ENCODE peak calls at places on chromosome 21, in four cellular contexts. A is left lung, D is pancreas, W is mucosa of descending colon. G is an unnamed sample. For H3K36me3 and H3K4me1, the result is how much of the 10 kb centered on the place peaks cover.

GRCh38 chr21:26948194-26948593 is 18.7 kb downstream of the ADAMTS5 start:
- DNase-seq in D (no peak), W (no peak), A (no peak), G (no peak)

GRCh38 chr21:15514073-15514946 is 215.5 kb upstream of the USP25 start:
- DNase-seq in D (no peak), A (no peak), W (peak), G (no peak)

GRCh38 chr21:46142581-46143473 is 12.6 kb downstream of the FTCD start:
- DNase-seq in A (peak), W (no peak), D (peak), G (no peak)

GRCh38 chr21:35658242-35658641 is 402.1 kb downstream of the SETD4 start:
- DNase-seq in W (no peak), D (no peak), A (no peak), G (no peak)

GRCh38 chr21:26918318-26919065 is 48.4 kb downstream of the ADAMTS5 start:
- DNase-seq in D (no peak), A (no peak), W (no peak), G (no peak)

GRCh38 chr21:37869661-37870060 is 46.6 kb downstream of the KCNJ6 start:
- DNase-seq in W (no peak), A (no peak), D (no peak), G (no peak)

GRCh38 chr21:37593015-37593414 is 226.4 kb downstream of the DYRK1A start:
- DNase-seq in W (no peak), A (no peak), D (no peak), G (no peak)

GRCh38 chr21:36396971-36397370 is 11.8 kb downstream of the CHAF1B start:
- DNase-seq in W (no peak), A (no peak), D (no peak), G (peak)

GRCh38 chr21:35484032-35484431 is 434.9 kb upstream of the RUNX1 start:
- DNase-seq in A (no peak), W (no peak), D (no peak), G (no peak)

DNA sequence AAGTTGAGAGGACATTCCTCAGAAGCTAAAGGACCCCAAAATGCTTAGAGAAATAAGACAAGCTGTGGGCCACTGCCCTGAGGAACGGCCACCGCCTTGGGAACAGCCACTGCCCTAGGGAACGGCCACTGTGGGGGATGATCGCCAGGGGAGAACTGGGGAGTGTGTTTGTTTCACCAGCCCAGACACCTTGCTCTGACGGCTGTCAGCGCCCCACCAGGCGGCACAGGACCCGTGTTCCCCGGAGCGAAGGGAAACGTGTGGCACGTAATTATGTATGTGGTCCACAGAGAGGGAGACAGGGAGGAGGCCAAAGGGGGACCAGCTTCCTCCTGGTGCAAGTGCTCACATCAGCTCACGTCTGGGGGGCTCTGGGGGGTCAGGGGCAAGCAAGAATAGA is 45.8 kb upstream of the RIPK4 start:
- DNase-seq in W (no peak), D (no peak), A (no peak), G (no peak)
- H3K36me3 ChIP-seq in W (under half), D (under half), A (under half), G (under half)

GRCh38 chr21:41433566-41433965 is 7.5 kb downstream of the MX1 start:
- DNase-seq in W (no peak), D (no peak), A (no peak), G (no peak)
- H3K4me1 ChIP-seq in W (under half), D (under half), A (under half), G (under half)

GRCh38 chr21:17799414-17800164 is 19.6 kb downstream of the C21orf91 start:
- DNase-seq in A (no peak), D (no peak), W (no peak), G (no peak)
- H3K36me3 ChIP-seq in A (under half), D (under half), W (under half), G (under half)

GRCh38 chr21:31744162-31744800 is 12.4 kb upstream of the SCAF4 start:
- DNase-seq in A (no peak), D (no peak), W (no peak), G (no peak)
- H3K4me1 ChIP-seq in A (under half), D (under half), W (under half), G (under half)

GRCh38 chr21:39215078-39215477 is 31.8 kb upstream of the PSMG1 start:
- DNase-seq in A (no peak), W (no peak), D (no peak), G (no peak)

GRCh38 chr21:39220150-39220549 is 36.9 kb upstream of the PSMG1 start:
- DNase-seq in A (no peak), D (no peak), W (no peak), G (no peak)

GRCh38 chr21:39216290-39216689 is 33.0 kb upstream of the PSMG1 start:
- DNase-seq in W (no peak), A (no peak), D (no peak), G (no peak)

GRCh38 chr21:39218082-39218409 is 34.8 kb upstream of the PSMG1 start:
- DNase-seq in W (no peak), D (no peak), A (no peak), G (no peak)

GRCh38 chr21:39217356-39218081 is 34.3 kb upstream of the PSMG1 start:
- DNase-seq in W (no peak), D (no peak), A (no peak), G (no peak)
- H3K36me3 ChIP-seq in W (under half), D (under half), A (under half), G (under half)

GRCh38 chr21:45080639-45081414 is 6.4 kb downstream of the ADARB1 start:
- DNase-seq in D (no peak), W (no peak), A (no peak), G (no peak)
- H3K4me1 ChIP-seq in D (under half), W (under half), A (half or more), G (under half)

GRCh38 chr21:33421713-33422393 is 18.6 kb downstream of the IFNGR2 start:
- DNase-seq in A (no peak), D (no peak), W (no peak), G (no peak)
- H3K36me3 ChIP-seq in A (under half), D (under half), W (under half), G (half or more)

G was measured in ascending aorta.